ENCODE peak calls at places on chromosomes 4 and X, in six cellular contexts. A is GM19239; P is osteocyte; C is stimulated activated CD8-positive, alpha-beta memory T cell treated with anti-CD3 and anti-CD28 coated beads, Interleukin-4, amount 100 ng/mL, for 1 hour; F is effector memory CD8-positive, alpha-beta T cell; J is GOT3. E is an unnamed sample.

GRCh38 chr4:180598281-180598680 is 1644.9 kb upstream of the TENM3 start:
- DNase-seq in J (no peak), C (no peak), P (no peak), F (no peak), A (no peak), E (no peak)

GRCh38 chrX:153903238-153903980 is 1.1 kb upstream of the AVPR2 start:
- DNase-seq in A (no peak), P (no peak), J (no peak), F (no peak), C (no peak), E (no peak)

GRCh38 chr4:109969909-109970308 is 57.2 kb downstream of the EGF start:
- DNase-seq in F (no peak), A (no peak), P (no peak), C (no peak), J (no peak), E (no peak)

GRCh38 chr4:7708238-7708637 is 231.4 kb downstream of the AFAP1 start:
- DNase-seq in P (no peak), J (no peak), C (no peak), F (no peak), A (no peak), E (no peak)

GRCh38 chrX:112636951-112637541 is 42.7 kb downstream of the LHFPL1 start:
- DNase-seq in C (no peak), F (no peak), J (peak; percentile 2), A (no peak), P (no peak), E (peak; percentile 58)

GRCh38 chr4:151226004-151226932 is 50.7 kb upstream of the PRSS48 start:
- DNase-seq in C (no peak), A (no peak), J (no peak), P (no peak), F (no peak), E (peak; percentile 74)

GRCh38 chr4:149203256-149204001 is 612.2 kb downstream of the IQCM start:
- DNase-seq in F (no peak), A (no peak), P (no peak), J (no peak), C (no peak), E (no peak)

GRCh38 chr4:151744614-151745013 is 16.2 kb downstream of the GATB start:
- DNase-seq in A (no peak), F (no peak), J (no peak), P (no peak), C (no peak), E (peak; percentile 84)

GRCh38 chr4:4216668-4217067 is 10.1 kb downstream of the OTOP1 start:
- DNase-seq in P (no peak), F (no peak), A (no peak), C (no peak), J (no peak), E (peak; percentile 54)

GRCh38 chr4:107133965-107134364 is 97.9 kb upstream of the DKK2 start:
- DNase-seq in A (no peak), P (no peak), J (no peak), C (no peak), F (no peak), E (no peak)

GRCh38 chr4:152494020-152494419 is 41.9 kb downstream of the FBXW7 start:
- DNase-seq in J (no peak), P (no peak), A (no peak), F (no peak), C (no peak), E (no peak)

GRCh38 chrX:2342878-2343277 is 157.9 kb downstream of the DHRSX start:
- DNase-seq in P (no peak), C (no peak), J (no peak), F (no peak), A (no peak), E (peak; percentile 66)

GRCh38 chr4:109171098-109171497 is 131.4 kb downstream of the COL25A1 start:
- DNase-seq in J (no peak), F (no peak), P (no peak), A (no peak), C (no peak), E (no peak)

GRCh38 chr4:100517864-100518341 is at the start of gene EMCN:
- DNase-seq in C (no peak), F (no peak), P (no peak), J (no peak), A (no peak), E (peak; percentile 4)

GRCh38 chr4:48470570-48470969 is 12.6 kb upstream of the SLC10A4 start:
- DNase-seq in F (no peak), J (no peak), C (no peak), A (no peak), P (no peak), E (no peak)

GRCh38 chrX:95764972-95765451 is 919.6 kb upstream of the DIAPH2 start:
- DNase-seq in P (no peak), C (no peak), A (no peak), J (no peak), F (no peak), E (peak; percentile 21)

GRCh38 chr4:1573830-1574459 is 110.2 kb downstream of the FAM53A start:
- DNase-seq in J (no peak), F (no peak), A (no peak), C (no peak), P (no peak), E (no peak)

GRCh38 chrX:19332983-19333382 is 10.7 kb upstream of the PDHA1 start:
- DNase-seq in C (no peak), P (peak; percentile 80), F (no peak), J (no peak), A (no peak), E (peak; percentile 63)

GRCh38 chr4:186027405-186027804 is 41.6 kb upstream of the TLR3 start:
- DNase-seq in F (no peak), J (no peak), A (no peak), C (no peak), P (no peak), E (no peak)

GRCh38 chr4:99861120-99861905 is 32.9 kb downstream of the LAMTOR3 start:
- DNase-seq in C (no peak), F (no peak), J (no peak), A (no peak), P (no peak), E (no peak)

GRCh38 chrX:9357500-9358139 is 107.2 kb upstream of the TBL1X start:
- DNase-seq in C (no peak), F (no peak), J (no peak), A (no peak), P (no peak), E (no peak)

GRCh38 chr4:36758779-36759178 is 477.4 kb downstream of the DTHD1 start:
- DNase-seq in C (no peak), F (no peak), A (no peak), J (no peak), P (no peak), E (no peak)

GRCh38 chr4:98473046-98473445 is 185.4 kb downstream of the TSPAN5 start:
- DNase-seq in J (no peak), P (no peak), A (no peak), F (no peak), C (no peak), E (no peak)

GRCh38 chr4:78748361-78748760 is 27.8 kb upstream of the BMP2K start:
- DNase-seq in A (no peak), C (no peak), F (no peak), P (no peak), J (no peak), E (no peak)

GRCh38 chrX:81377329-81377728 is 175.4 kb downstream of the SH3BGRL start:
- DNase-seq in C (no peak), P (no peak), F (no peak), A (no peak), J (no peak), E (peak; percentile 1)

GRCh38 chrX:19627533-19627932 is 112.2 kb upstream of the MAP3K15 start:
- DNase-seq in P (no peak), F (peak; percentile 2), C (no peak), A (no peak), J (no peak), E (peak; percentile 29)

GRCh38 chrX:15277594-15277993 is 7.7 kb upstream of the ASB9 start:
- DNase-seq in J (no peak), A (no peak), F (no peak), C (no peak), P (no peak), E (no peak)

GRCh38 chr4:122819708-122820449 is 6.8 kb upstream of the FGF2 start:
- DNase-seq in F (no peak), C (no peak), J (no peak), P (no peak), A (no peak), E (peak; percentile 49)

GRCh38 chr4:109368661-109369060 is 65.0 kb upstream of the SEC24B start:
- DNase-seq in J (no peak), C (no peak), F (no peak), A (no peak), P (no peak), E (no peak)

GRCh38 chrX:40539214-40540142 is 41.3 kb upstream of the ATP6AP2 start:
- DNase-seq in J (no peak), P (no peak), A (peak; percentile 27), F (peak; percentile 64), C (peak; percentile 10), E (peak; percentile 78)

GRCh38 chr4:24434193-24434728 is 150.1 kb downstream of the DHX15 start:
- DNase-seq in F (no peak), J (no peak), P (no peak), C (no peak), A (no peak), E (no peak)

GRCh38 chrX:133569217-133569616 is 153.9 kb upstream of the GPC4 start:
- DNase-seq in P (no peak), F (no peak), C (no peak), J (no peak), A (no peak), E (no peak)

GRCh38 chr4:165464813-165465381 is 86.1 kb downstream of the CPE start:
- DNase-seq in J (no peak), C (no peak), A (peak; percentile 10), F (no peak), P (no peak), E (peak; percentile 16)

GRCh38 chr4:103091601-103092223 is 7.9 kb downstream of the BDH2 start:
- DNase-seq in P (no peak), A (no peak), C (no peak), J (no peak), F (peak; percentile 49), E (peak; percentile 61)